ENCODE peak calls at places on chromosome X, in four cellular contexts. One of them, this sample, is unnamed.

GRCh38 chrX:54496517-54496852 is 451 bp upstream of the FGD1 start:
- DNase-seq in K562: no peak
- DNase-seq in HepG2: no peak
- DNase-seq in H1: no peak
- DNase-seq in this sample: no peak

GRCh38 chrX:22135171-22135711 is 103.1 kb downstream of the PHEX start:
- DNase-seq in K562: no peak
- DNase-seq in HepG2: no peak
- DNase-seq in H1: no peak
- DNase-seq in this sample: no peak

GRCh38 chrX:48753708-48754107 is 7.8 kb upstream of the GLOD5 start:
- DNase-seq in K562: no peak
- DNase-seq in HepG2: no peak
- DNase-seq in H1: no peak
- DNase-seq in this sample: no peak

GRCh38 chrX:119266364-119266995 is 30.4 kb downstream of the PGRMC1 start:
- DNase-seq in K562: peak; percentile 27
- DNase-seq in HepG2: peak; percentile 0
- DNase-seq in H1: no peak
- DNase-seq in this sample: no peak

GRCh38 chrX:52874661-52875060 is 6.8 kb upstream of the XAGE3 start:
- DNase-seq in K562: no peak
- DNase-seq in HepG2: no peak
- DNase-seq in H1: no peak
- DNase-seq in this sample: no peak

GRCh38 chrX:139739138-139739537 is 31.2 kb upstream of the MCF2 start:
- DNase-seq in K562: no peak
- DNase-seq in HepG2: no peak
- DNase-seq in H1: no peak
- DNase-seq in this sample: peak; percentile 19

GRCh38 chrX:97366246-97366645 is 482.5 kb downstream of the RPA4 start:
- DNase-seq in K562: no peak
- DNase-seq in HepG2: no peak
- DNase-seq in H1: no peak
- DNase-seq in this sample: no peak

GRCh38 chrX:1599791-1600405 is 8.5 kb downstream of the AKAP17A start:
- DNase-seq in K562: no peak
- DNase-seq in HepG2: no peak
- DNase-seq in H1: no peak
- DNase-seq in this sample: no peak

GRCh38 chrX:132834741-132835140 is 123.7 kb downstream of the HS6ST2 start:
- DNase-seq in K562: no peak
- DNase-seq in HepG2: no peak
- DNase-seq in H1: no peak
- DNase-seq in this sample: no peak

GRCh38 chrX:129653181-129653984 is 1.4 kb downstream of the APLN start:
- DNase-seq in K562: no peak
- DNase-seq in HepG2: no peak
- DNase-seq in H1: no peak
- DNase-seq in this sample: no peak

GRCh38 chrX:2449135-2449886 is 51.5 kb downstream of the DHRSX start:
- DNase-seq in K562: no peak
- DNase-seq in HepG2: no peak
- DNase-seq in H1: no peak
- DNase-seq in this sample: no peak

GRCh38 chrX:129678176-129678880 is 23.6 kb upstream of the APLN start:
- DNase-seq in K562: no peak
- DNase-seq in HepG2: no peak
- DNase-seq in H1: no peak
- DNase-seq in this sample: no peak

GRCh38 chrX:16185725-16186136 is 18.4 kb downstream of the MAGEB17 start:
- DNase-seq in K562: peak; percentile 30
- DNase-seq in HepG2: no peak
- DNase-seq in H1: no peak
- DNase-seq in this sample: peak; percentile 27
- TF ChIP-seq BRCA1 in K562: no peak
- TF ChIP-seq BRCA1 in HepG2: no peak
- TF ChIP-seq BRCA1 in H1: no peak
- TF ChIP-seq BRCA1 in this sample: no peak

GRCh38 chrX:154123241-154124219 is 20.5 kb upstream of the OPN1LW start:
- DNase-seq in K562: peak; percentile 82
- DNase-seq in HepG2: peak; percentile 24
- DNase-seq in H1: no peak
- DNase-seq in this sample: no peak
- TF ChIP-seq USF2 in K562: no peak
- TF ChIP-seq USF2 in HepG2: no peak
- TF ChIP-seq USF2 in H1: no peak
- TF ChIP-seq USF2 in this sample: no peak

GRCh38 chrX:116318672-116319071 is 117.7 kb upstream of the SLC6A14 start:
- DNase-seq in K562: no peak
- DNase-seq in HepG2: no peak
- DNase-seq in H1: no peak
- DNase-seq in this sample: no peak
- TF ChIP-seq BRCA1 in K562: no peak
- TF ChIP-seq BRCA1 in HepG2: no peak
- TF ChIP-seq BRCA1 in H1: no peak
- TF ChIP-seq BRCA1 in this sample: no peak

GRCh38 chrX:16993791-16994318 is 47.4 kb downstream of the REPS2 start:
- DNase-seq in K562: no peak
- DNase-seq in HepG2: no peak
- DNase-seq in H1: no peak
- DNase-seq in this sample: no peak
- TF ChIP-seq USF2 in K562: no peak
- TF ChIP-seq USF2 in HepG2: no peak
- TF ChIP-seq USF2 in H1: no peak
- TF ChIP-seq USF2 in this sample: no peak